ENCODE peak calls at places on chromosomes 6 and 20, in nine cellular contexts. B is right lobe of liver; G is epithelial cell of prostate; I is mesendoderm; N is CD4-positive, alpha-beta T cell; J is AG04450; D is heart right ventricle; V is CD8-positive, alpha-beta memory T cell; C is ovary. K is an unnamed sample.

GRCh38 chr20:40305303-40305702 is 383.7 kb downstream of the MAFB start:
- DNase-seq in B (no peak), G (no peak), I (no peak), N (no peak), J (no peak), D (peak; percentile 13), V (no peak), C (no peak), K (no peak)

GRCh38 chr6:169450097-169450496 is 196.5 kb upstream of the THBS2 start:
- DNase-seq in B (no peak), G (no peak), I (peak; percentile 34), N (no peak), J (no peak), D (no peak), V (no peak), C (no peak), K (no peak)

GRCh38 chr20:48823960-48824497 is 3.8 kb downstream of the PREX1 start:
- DNase-seq in B (no peak), G (peak; percentile 45), I (no peak), N (peak; percentile 38), J (no peak), D (no peak), V (peak; percentile 68), C (no peak), K (no peak)

GRCh38 chr6:146770275-146770964 is 171.6 kb downstream of the ADGB start:
- DNase-seq in B (no peak), G (no peak), I (peak; percentile 36), N (no peak), J (no peak), D (peak; percentile 10), V (no peak), C (no peak), K (no peak)

GRCh38 chr20:60407938-60408337 is 449.7 kb downstream of the CDH26 start:
- DNase-seq in B (no peak), G (no peak), I (no peak), N (no peak), J (no peak), D (no peak), V (no peak), C (no peak), K (no peak)

GRCh38 chr6:39421383-39422225 is 99.1 kb upstream of the KCNK16 start:
- DNase-seq in B (no peak), G (no peak), I (no peak), N (no peak), J (no peak), D (no peak), V (no peak), C (no peak), K (no peak)

GRCh38 chr6:5190467-5190866 is 70.3 kb downstream of the LYRM4 start:
- DNase-seq in B (no peak), G (peak; percentile 22), I (no peak), N (no peak), J (peak; percentile 83), D (no peak), V (no peak), C (no peak), K (no peak)

GRCh38 chr20:1866834-1867233 is 28.4 kb upstream of the SIRPA start:
- DNase-seq in B (no peak), G (no peak), I (no peak), N (no peak), J (no peak), D (no peak), V (no peak), C (no peak), K (no peak)

GRCh38 chr6:2960935-2961334 is 10.4 kb downstream of the SERPINB6 start:
- DNase-seq in B (no peak), G (no peak), I (no peak), N (no peak), J (no peak), D (no peak), V (no peak), C (no peak), K (no peak)

GRCh38 chr6:45069091-45069490 is 259.0 kb upstream of the RUNX2 start:
- DNase-seq in B (no peak), G (no peak), I (no peak), N (no peak), J (no peak), D (no peak), V (no peak), C (no peak), K (no peak)

GRCh38 chr6:14664616-14665315 is 547.2 kb downstream of the CD83 start:
- DNase-seq in B (no peak), G (no peak), I (peak; percentile 93), N (no peak), J (no peak), D (no peak), V (no peak), C (no peak), K (no peak)

DNA sequence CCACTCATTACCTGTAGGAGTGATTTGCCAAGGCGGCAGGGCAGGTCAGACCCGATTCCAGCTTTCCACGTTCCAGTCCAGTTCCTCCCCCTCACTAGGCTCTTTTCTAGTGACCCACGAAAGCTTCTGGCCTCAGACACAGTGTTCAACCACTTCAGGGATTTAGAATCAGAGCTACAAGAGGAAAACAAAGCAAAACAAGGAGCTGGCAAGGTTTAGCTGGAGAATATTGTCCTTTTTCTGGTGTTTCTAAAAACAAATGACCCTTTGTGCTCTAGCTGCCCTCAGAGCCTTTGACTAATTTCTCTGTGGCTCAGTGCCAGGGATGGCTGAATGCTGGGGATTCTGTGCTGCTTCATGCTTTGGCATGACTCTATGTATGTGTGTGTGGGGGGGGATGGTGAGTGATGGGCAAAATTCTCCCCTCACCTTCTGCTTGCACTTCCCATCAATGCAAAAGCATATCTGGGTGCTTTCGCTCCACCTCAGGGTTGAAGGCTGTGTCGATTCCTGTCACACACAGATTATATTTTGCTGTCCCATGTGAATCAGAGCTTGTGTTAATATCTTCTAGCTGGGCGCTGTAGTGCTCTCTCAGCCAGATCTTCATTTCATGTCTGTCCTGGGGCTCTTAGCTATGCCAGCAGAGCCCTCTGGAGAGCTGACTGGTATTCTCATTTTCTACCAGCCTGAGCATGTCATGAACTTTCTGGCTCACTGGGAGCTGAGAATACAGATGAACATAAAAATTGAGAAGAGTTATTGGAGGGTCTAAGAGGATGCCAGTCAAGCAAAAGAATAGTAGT is 19.3 kb upstream of the NEDD9 start:
- DNase-seq in B (no peak), G (no peak), I (no peak), N (no peak), J (no peak), D (peak; percentile 36), V (no peak), C (peak; percentile 77), K (no peak)
- H3K27ac ChIP-seq in B (peak overlapping the region; percentile 50), G (peak overlapping the region; percentile 22), I (no peak overlapping the region), N (no peak overlapping the region), J (no peak overlapping the region), D (peak overlapping the region; percentile 43), V (no peak overlapping the region), C (no peak overlapping the region), K (peak overlapping the region; percentile 34)

GRCh38 chr6:111757342-111757741 is 115.9 kb downstream of the FYN start:
- DNase-seq in B (no peak), G (no peak), I (no peak), N (no peak), J (no peak), D (no peak), V (peak; percentile 56), C (no peak), K (no peak)
- H3K27ac ChIP-seq in B (peak overlapping the region; percentile 1), G (no peak overlapping the region), I (no peak overlapping the region), N (peak overlapping the region; percentile 97), J (no peak overlapping the region), D (no peak overlapping the region), V (peak overlapping the region; percentile 93), C (no peak overlapping the region), K (peak overlapping the region; percentile 85)

DNA sequence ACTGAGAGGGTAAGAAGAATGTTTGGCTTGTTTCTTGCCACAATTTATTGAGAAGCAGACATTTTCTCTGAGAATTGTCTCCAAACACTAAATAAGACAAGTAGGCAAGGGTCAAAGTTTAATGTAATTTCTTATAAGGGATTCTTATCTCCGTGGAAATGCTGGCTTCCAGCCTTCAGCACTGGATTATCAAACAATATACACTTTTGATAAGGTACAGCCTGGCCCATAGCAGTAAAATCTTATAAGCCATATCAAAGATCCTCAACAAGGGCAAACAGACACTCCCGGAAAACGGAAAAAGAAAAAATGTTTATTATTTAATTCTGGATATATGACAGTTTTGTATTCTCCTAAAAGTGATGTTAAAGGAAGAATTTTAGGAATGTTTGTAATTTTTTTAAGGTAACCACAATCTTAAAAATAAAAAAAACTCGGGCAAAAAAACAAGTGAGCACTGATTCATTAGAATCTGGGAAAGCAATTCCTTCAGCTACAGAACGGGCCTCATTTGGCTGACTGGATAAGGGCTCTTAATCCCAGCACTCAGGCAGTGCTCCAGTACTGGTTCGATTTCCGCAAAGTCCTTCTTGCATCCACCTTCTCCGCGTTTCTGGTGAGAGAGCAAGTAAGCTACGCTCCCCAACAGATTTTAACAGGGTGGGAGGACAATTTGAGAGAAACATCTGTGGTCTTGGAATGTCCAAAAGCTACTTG is 18.4 kb upstream of the ZSCAN9 start:
- DNase-seq in B (no peak), G (no peak), I (peak; percentile 57), N (no peak), J (no peak), D (no peak), V (no peak), C (no peak), K (no peak)
- H3K27ac ChIP-seq in B (no peak overlapping the region), G (no peak overlapping the region), I (no peak overlapping the region), N (no peak overlapping the region), J (no peak overlapping the region), D (no peak overlapping the region), V (no peak overlapping the region), C (no peak overlapping the region), K (no peak overlapping the region)

DNA sequence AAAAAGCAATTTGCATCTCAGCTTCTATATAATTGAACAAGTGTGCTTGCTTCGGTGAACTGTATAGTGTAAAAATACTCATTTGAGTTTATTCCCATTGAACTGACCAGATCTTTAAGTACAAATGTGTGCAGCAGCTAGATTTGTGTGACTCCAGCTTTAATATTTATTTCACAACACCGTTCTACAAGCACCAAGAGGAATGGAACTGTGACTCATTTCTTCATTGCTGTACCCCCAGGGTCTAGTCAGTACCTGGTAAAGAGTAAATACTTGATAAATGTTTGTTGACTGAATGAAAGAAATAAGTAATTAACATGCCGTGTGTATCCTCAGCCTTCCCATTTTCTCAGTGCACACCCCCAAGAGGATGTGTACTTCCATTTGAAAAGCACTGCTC is 464.8 kb downstream of the CBLN4 start:
- DNase-seq in B (no peak), G (no peak), I (no peak), N (no peak), J (no peak), D (no peak), V (no peak), C (no peak), K (no peak)
- H3K27ac ChIP-seq in B (no peak overlapping the region), G (peak overlapping the region; percentile 93), I (no peak overlapping the region), N (no peak overlapping the region), J (no peak overlapping the region), D (no peak overlapping the region), V (no peak overlapping the region), C (no peak overlapping the region), K (no peak overlapping the region)

DNA sequence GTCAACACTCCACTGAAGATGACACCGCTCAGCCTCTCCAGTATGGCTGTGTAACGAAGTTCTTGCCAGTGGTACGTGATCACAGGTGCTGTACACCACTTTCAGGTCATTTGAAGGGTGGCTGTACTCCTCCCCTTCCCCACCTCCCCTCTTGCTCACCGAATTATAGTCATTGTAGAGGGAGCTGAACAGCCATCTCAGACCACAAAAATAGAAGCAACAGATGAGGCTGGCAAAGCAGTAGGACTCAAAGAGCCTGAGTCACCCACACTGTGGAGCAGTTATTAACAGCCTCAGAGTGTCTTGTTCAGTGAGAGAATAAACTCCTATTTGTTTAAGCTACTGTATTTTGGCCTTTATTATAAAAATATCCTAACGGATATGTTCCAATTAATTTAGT is 192.5 kb upstream of the MCHR2 start:
- DNase-seq in B (no peak), G (no peak), I (no peak), N (no peak), J (no peak), D (no peak), V (no peak), C (no peak), K (no peak)
- H3K27ac ChIP-seq in B (no peak overlapping the region), G (no peak overlapping the region), I (no peak overlapping the region), N (no peak overlapping the region), J (no peak overlapping the region), D (no peak overlapping the region), V (no peak overlapping the region), C (no peak overlapping the region), K (no peak overlapping the region)

K was measured in spleen.